ENCODE peak calls at places on chromosomes 6 and 20, in six cellular contexts. T is stomach, O is sigmoid colon, B is GM12865, G is WTC11, I is foreskin fibroblast. N is an unnamed sample.

GRCh38 chr6:45619994-45620471 is 242.3 kb upstream of the SUPT3H start:
- DNase-seq in G (no peak), O (no peak), T (no peak), I (peak), B (peak), N (no peak)

GRCh38 chr6:41940759-41941279 is 789 bp downstream of the CCND3 start:
- DNase-seq in O (peak), T (peak), G (peak), B (peak), I (no peak), N (no peak)

GRCh38 chr6:80638222-80639055 is 532.0 kb downstream of the BCKDHB start:
- DNase-seq in B (peak), T (peak), I (peak), G (no peak), O (no peak), N (no peak)

GRCh38 chr6:31083742-31084354 is 28.5 kb downstream of the C6orf15 start:
- DNase-seq in T (peak), I (peak), G (peak), B (peak), O (no peak), N (no peak)

GRCh38 chr6:39617023-39617422 is 108.2 kb downstream of the KIF6 start:
- DNase-seq in T (no peak), I (no peak), O (no peak), B (no peak), G (no peak), N (no peak)

GRCh38 chr20:40683221-40683893 is 5.7 kb downstream of the MAFB start:
- DNase-seq in G (peak), B (no peak), O (no peak), I (no peak), T (no peak), N (no peak)

GRCh38 chr6:16805190-16805860 is 44.1 kb upstream of the ATXN1 start:
- DNase-seq in G (no peak), O (no peak), B (no peak), I (no peak), T (no peak), N (no peak)

GRCh38 chr6:14917511-14917910 is 328.4 kb upstream of the JARID2 start:
- DNase-seq in O (no peak), I (no peak), B (no peak), G (no peak), T (no peak), N (no peak)

GRCh38 chr20:51641866-51642265 is 99.3 kb upstream of the NFATC2 start:
- DNase-seq in G (no peak), I (no peak), T (no peak), B (no peak), O (no peak), N (no peak)

GRCh38 chr6:47413752-47414516 is 63.7 kb upstream of the CD2AP start:
- DNase-seq in I (peak), T (peak), G (no peak), O (no peak), B (peak), N (no peak)

GRCh38 chr6:47203266-47203967 is 106.3 kb downstream of the TNFRSF21 start:
- DNase-seq in O (no peak), B (peak), T (no peak), G (no peak), I (no peak), N (no peak)

GRCh38 chr6:153668758-153669157 is 370.3 kb upstream of the OPRM1 start:
- DNase-seq in I (no peak), G (no peak), O (no peak), B (no peak), T (no peak), N (no peak)

GRCh38 chr20:12217382-12217781 is 299.7 kb downstream of the BTBD3 start:
- DNase-seq in I (no peak), O (no peak), T (no peak), B (no peak), G (no peak), N (no peak)

GRCh38 chr20:4469910-4470309 is 251.8 kb upstream of the PRND start:
- DNase-seq in I (no peak), G (no peak), O (no peak), B (no peak), T (no peak), N (no peak)

GRCh38 chr20:4472906-4473305 is 248.8 kb upstream of the PRND start:
- DNase-seq in B (no peak), G (no peak), T (no peak), I (no peak), O (no peak), N (no peak)

GRCh38 chr20:4471221-4471620 is 250.5 kb upstream of the PRND start:
- DNase-seq in I (no peak), G (no peak), O (no peak), T (no peak), B (no peak), N (no peak)

GRCh38 chr20:4468114-4468513 is 253.6 kb upstream of the PRND start:
- DNase-seq in I (no peak), G (no peak), T (no peak), O (no peak), B (no peak), N (no peak)

DNA sequence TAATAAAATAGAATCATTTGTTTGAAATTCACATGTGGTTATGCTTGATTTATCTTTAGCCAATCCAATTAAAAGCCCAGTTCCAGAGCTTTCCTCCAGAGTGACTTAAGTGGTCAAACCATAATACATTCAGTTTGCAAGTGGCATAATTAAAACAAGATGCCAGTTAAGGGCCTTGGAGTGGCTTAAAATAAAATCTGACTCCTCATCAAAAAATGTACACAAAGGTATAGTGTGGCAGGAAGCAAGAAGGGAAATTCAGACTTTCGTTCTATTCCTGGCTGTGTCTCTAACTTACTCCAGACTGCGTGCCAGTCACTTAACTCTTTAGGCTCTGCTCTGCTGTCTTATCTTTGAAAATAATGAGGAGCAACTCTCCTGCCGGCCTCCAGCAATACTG is 251.3 kb upstream of the PRND start:
- DNase-seq in O (no peak), G (no peak), B (no peak), T (no peak), I (peak), N (no peak)
- TF ChIP-seq CTCF in O (no peak), G (no peak), B (no peak), T (no peak), I (peak), N (no peak)

GRCh38 chr6:113732384-113732966 is 124.7 kb upstream of the MARCKS start:
- DNase-seq in B (no peak), T (no peak), I (peak), O (peak), G (no peak), N (no peak)
- TF ChIP-seq CTCF in B (no peak), T (no peak), I (no peak), O (peak), G (no peak), N (no peak)

DNA sequence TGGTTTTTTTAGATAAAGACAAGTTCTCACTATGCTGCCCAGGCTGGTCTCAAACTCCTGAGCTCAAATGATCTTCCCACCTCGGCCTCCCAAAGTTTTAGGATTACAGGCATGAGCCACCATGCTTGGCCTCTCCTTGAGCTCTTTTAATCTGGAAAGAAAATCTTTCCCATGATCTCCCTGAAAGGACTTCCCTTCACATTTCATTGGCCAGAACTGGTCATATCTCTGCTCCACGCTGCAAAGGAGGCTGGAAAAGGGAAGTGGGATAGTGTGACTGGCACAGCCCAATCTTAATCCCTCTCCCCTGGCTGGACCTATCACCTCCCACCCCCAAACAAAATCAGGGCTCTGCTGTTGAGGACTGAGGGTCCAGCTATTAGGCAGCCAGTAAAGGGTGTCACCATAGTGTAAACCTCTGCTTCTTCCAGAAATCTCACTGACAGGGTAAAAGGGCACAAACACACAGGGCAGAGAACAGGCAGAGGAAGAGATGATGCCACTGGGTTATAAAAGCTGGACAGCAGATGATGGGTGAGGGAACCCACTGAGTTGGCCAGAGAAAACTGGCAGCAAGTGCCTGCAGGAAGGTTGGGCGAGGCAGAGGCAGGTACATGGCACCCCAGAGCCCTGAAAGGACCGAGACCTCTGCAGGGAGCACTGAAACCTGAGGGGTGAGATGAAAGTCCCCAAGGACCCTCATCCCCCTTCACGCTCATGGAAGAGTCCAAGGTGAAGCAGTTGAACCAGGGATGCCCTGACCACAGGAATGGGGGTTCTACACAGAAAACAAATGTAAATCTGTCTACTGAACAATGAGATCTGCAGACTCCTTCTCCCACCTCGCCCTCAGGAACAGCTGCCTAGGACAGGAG is 83.1 kb upstream of the PTPN1 start:
- DNase-seq in G (no peak), B (no peak), T (no peak), I (no peak), O (no peak), N (no peak)
- TF ChIP-seq CTCF in G (no peak), B (no peak), T (no peak), I (no peak), O (no peak), N (no peak)

GRCh38 chr6:7673063-7673536 is 52.8 kb upstream of the BMP6 start:
- DNase-seq in B (peak), O (peak), T (peak), I (peak), G (peak), N (no peak)
- TF ChIP-seq CTCF in B (no peak), O (no peak), T (no peak), I (no peak), G (no peak), N (no peak)

DNA sequence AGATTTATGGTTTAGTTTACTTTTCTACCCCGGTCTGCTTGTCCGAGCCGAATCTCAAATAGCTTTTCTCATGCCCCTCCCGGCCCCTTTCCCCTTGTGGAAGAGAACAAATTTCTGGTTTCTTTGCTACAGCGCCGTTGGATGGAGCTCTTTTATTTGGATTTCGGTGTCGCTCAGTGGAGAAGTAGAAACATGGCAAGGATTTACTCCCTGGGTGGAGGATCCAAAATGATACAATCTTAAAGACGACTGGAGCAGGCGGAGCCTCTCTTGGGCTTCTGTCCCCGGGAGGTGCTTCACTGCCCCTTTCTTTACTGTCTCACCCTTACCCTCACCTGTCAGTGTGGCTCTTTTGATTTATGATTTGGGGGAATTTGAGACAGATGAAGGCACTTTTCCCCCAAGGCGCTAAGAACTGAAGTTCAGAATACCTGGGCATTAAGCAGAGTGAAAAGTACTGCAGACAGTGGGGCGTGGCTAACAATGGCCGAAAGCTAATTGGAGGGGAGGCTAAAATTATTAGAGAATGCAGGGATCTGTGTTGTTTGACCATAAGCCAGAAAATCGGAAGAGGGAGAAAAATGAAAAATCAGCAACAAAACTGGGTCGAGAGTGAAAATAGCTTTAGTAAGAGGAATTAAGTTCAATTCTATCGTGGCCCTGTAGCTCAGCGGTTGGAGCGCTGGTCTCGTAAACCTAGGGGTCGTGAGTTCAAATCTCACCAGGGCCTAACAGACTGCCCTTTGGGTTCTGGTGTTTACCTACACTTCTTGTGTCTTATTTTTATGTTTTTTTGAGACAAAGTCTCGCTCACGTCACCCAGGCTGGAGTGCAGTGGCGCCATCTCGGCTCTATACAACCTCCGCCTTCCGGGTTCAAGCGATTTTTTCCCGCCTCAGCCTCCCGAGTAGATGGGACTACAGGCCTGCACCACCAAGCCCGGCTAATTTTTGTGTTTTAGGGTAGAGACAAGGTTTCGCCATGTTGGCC is 145.1 kb upstream of the ZNF184 start:
- DNase-seq in O (no peak), B (peak), I (no peak), G (peak), T (no peak), N (no peak)
- TF ChIP-seq CTCF in O (no peak), B (no peak), I (peak), G (no peak), T (no peak), N (no peak)

DNA sequence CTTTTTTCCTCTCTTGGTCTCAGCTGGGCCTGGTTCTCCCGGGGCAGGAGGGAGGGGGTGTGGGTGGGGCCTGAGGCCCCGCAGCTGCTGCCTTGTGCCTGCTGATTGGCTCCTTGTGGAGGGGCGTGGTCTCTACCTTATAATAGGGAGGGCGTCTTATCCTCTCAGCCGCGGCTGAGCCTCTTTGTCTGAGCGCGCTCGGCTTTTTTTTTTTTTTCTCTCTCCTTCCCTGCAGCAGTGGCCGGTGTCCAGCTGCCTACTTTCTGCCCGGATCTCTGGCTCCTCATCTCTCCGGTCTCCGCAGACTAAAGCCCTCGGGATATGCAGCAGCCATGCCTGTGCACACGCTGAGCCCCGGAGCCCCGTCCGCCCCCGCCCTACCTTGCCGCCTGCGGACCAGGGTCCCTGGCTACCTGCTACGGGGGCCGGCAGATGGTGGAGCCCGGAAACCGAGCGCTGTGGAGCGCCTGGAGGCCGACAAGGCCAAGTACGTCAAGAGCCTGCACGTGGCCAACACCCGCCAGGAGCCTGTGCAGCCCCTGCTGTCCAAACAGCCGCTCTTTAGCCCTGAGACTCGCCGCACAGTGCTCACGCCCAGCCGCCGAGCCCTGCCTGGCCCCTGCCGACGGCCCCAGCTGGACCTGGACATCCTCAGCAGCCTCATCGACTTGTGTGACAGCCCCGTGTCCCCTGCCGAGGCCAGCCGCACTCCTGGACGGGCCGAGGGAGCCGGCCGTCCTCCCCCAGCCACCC is 11.1 kb downstream of the FAM110A start:
- DNase-seq in O (peak), B (peak), G (peak), T (peak), I (peak), N (peak)
- TF ChIP-seq CTCF in O (no peak), B (no peak), G (no peak), T (no peak), I (no peak), N (no peak)

GRCh38 chr6:33761581-33761921 is 14.8 kb upstream of the IP6K3 start:
- DNase-seq in O (no peak), B (no peak), T (no peak), I (no peak), G (no peak), N (no peak)

GRCh38 chr6:33764036-33764435 is 17.3 kb upstream of the IP6K3 start:
- DNase-seq in B (no peak), G (no peak), T (no peak), I (no peak), O (no peak), N (no peak)

GRCh38 chr6:33763483-33763882 is 16.8 kb upstream of the IP6K3 start:
- DNase-seq in T (no peak), I (no peak), B (no peak), G (no peak), O (no peak), N (no peak)

GRCh38 chr6:33762713-33763112 is 16.0 kb upstream of the IP6K3 start:
- DNase-seq in O (no peak), T (no peak), I (no peak), B (no peak), G (no peak), N (no peak)

GRCh38 chr6:33761922-33762629 is 15.4 kb upstream of the IP6K3 start:
- DNase-seq in T (peak), I (peak), G (peak), O (peak), B (peak), N (no peak)
- TF ChIP-seq CTCF in T (no peak), I (peak), G (no peak), O (peak), B (peak), N (no peak)

DNA sequence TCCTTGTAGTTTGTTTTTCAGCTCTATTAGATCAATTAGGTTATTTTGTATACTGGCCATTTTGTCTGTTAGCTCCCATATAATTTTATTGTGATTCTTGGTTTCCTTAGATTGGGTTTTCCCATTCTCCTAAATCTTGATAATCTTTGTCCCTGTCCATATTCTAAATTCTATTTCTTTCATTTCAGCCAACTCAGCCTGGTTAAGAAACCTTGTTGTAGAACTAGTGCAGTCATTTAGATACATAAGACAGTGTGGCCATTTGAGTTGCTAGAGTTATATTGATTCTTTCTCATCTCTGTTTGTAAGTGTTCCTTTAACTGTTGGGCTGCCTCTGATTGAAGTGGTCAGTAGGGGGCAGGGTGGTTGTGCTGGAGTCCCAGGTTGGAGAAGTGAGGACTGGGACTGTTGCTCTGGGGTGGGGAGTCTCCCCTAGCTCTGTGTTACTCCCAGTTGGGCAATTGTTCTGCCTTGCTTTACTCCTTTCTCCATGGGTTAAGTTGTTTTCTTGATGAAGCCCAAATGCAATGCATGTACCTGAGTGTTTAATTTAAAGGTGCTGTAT is 98.8 kb upstream of the NRN1 start:
- DNase-seq in T (no peak), B (peak), G (peak), I (no peak), O (no peak), N (no peak)
- TF ChIP-seq CTCF in T (no peak), B (peak), G (no peak), I (no peak), O (no peak), N (no peak)

GRCh38 chr20:43191946-43192847 is 2.5 kb upstream of the PTPRT start:
- DNase-seq in B (peak), I (no peak), T (no peak), G (peak), O (no peak), N (no peak)
- TF ChIP-seq CTCF in B (peak), I (peak), T (no peak), G (no peak), O (no peak), N (no peak)

GRCh38 chr20:235891-236290 is 8.8 kb downstream of the DEFB129 start:
- DNase-seq in B (no peak), G (no peak), T (no peak), I (no peak), O (no peak), N (no peak)
- TF ChIP-seq CTCF in B (no peak), G (no peak), T (no peak), I (no peak), O (no peak), N (no peak)

N was measured in omental fat pad.